ENCODE peak calls at places on chromosomes 4 and X, in four cellular contexts. W is H54; V is WTC11; N is activated CD4-positive, CD25-positive, alpha-beta regulatory T cell treated with anti-CD3 and anti-CD28 coated beads, Interleukin-2, amount 50 U/mL, for 72 hours. U is an unnamed sample.

GRCh38 chr4:137608085-137608484 is 75.8 kb upstream of the PCDH18 start:
- DNase-seq in W (no peak), V (no peak), N (no peak), U (no peak)

GRCh38 chr4:336893-337142 is 796 bp upstream of the ZNF141 start:
- DNase-seq in W (no peak), V (no peak), N (no peak), U (no peak)

GRCh38 chr4:74555231-74555630 is 110.3 kb downstream of the AREG start:
- DNase-seq in W (no peak), V (no peak), N (no peak), U (no peak)

GRCh38 chrX:10007604-10008003 is 40.4 kb downstream of the CLDN34 start:
- DNase-seq in W (no peak), V (no peak), N (no peak), U (no peak)

GRCh38 chr4:167906851-167907250 is 185.5 kb upstream of the ANXA10 start:
- DNase-seq in W (no peak), V (no peak), N (no peak), U (no peak)

GRCh38 chrX:104288961-104289360 is 34.2 kb upstream of the ESX1 start:
- DNase-seq in W (no peak), V (no peak), N (no peak), U (no peak)

GRCh38 chr4:168199262-168199957 is 107.1 kb downstream of the ANXA10 start:
- DNase-seq in W (no peak), V (no peak), N (no peak), U (no peak)

GRCh38 chr4:165493359-165493758 is 114.6 kb downstream of the CPE start:
- DNase-seq in W (peak), V (peak), N (peak), U (peak)

GRCh38 chr4:21118301-21118700 is 418.0 kb downstream of the PACRGL start:
- DNase-seq in W (no peak), V (no peak), N (no peak), U (no peak)

GRCh38 chrX:140815868-140816267 is 106.3 kb downstream of the LINC00632 start:
- DNase-seq in W (no peak), V (no peak), N (no peak), U (no peak)

GRCh38 chr4:40702800-40703151 is 47.0 kb upstream of the NSUN7 start:
- DNase-seq in W (no peak), V (no peak), N (no peak), U (no peak)

GRCh38 chr4:3470244-3471097 is 7.4 kb downstream of the DOK7 start:
- DNase-seq in W (no peak), V (no peak), N (no peak), U (no peak)

GRCh38 chrX:124117325-124117724 is 155.8 kb downstream of the STAG2 start:
- DNase-seq in W (no peak), V (no peak), N (no peak), U (no peak)

GRCh38 chr4:40720931-40721330 is 28.8 kb upstream of the NSUN7 start:
- DNase-seq in W (no peak), V (no peak), N (no peak), U (no peak)

GRCh38 chrX:22383988-22384387 is 111.3 kb downstream of the CBLL2 start:
- DNase-seq in W (no peak), V (peak), N (no peak), U (no peak)

GRCh38 chr4:129179276-129179675 is 83.3 kb downstream of the C4orf33 start:
- DNase-seq in W (no peak), V (no peak), N (no peak), U (no peak)

GRCh38 chr4:25330905-25331816 is 18.6 kb downstream of the ZCCHC4 start:
- DNase-seq in W (no peak), V (no peak), N (no peak), U (no peak)

GRCh38 chr4:151489462-151490203 is 80.7 kb downstream of the FHIP1A start:
- DNase-seq in W (no peak), V (peak), N (no peak), U (peak)

GRCh38 chr4:2799971-2800690 is 7.2 kb downstream of the SH3BP2 start:
- DNase-seq in W (no peak), V (no peak), N (peak), U (no peak)

GRCh38 chr4:88446124-88446523 is 10.8 kb upstream of the HERC5 start:
- DNase-seq in W (no peak), V (no peak), N (no peak), U (no peak)

GRCh38 chr4:26751004-26751403 is 109.6 kb upstream of the STIM2 start:
- DNase-seq in W (no peak), V (no peak), N (no peak), U (no peak)

GRCh38 chr4:41418444-41418843 is 119.5 kb upstream of the LIMCH1 start:
- DNase-seq in W (no peak), V (peak), N (no peak), U (no peak)